ENCODE peak calls at places on chromosomes 6 and 20, in six cellular contexts. O is iris pigment epithelial cell; V is stimulated activated CD8-positive, alpha-beta memory T cell treated with anti-CD3 and anti-CD28 coated beads, Interleukin-7, amount 100 ng/mL, for 1 hour; L is HEK293T; U is CMK; K is endothelial cell. I is an unnamed sample.

GRCh38 chr6:116253505-116254296 is at the start of gene TSPYL4:
- DNase-seq in O (peak), V (peak), L (peak), U (peak), K (peak), I (no peak)

GRCh38 chr6:50899306-50899840 is 80.7 kb downstream of the TFAP2B start:
- DNase-seq in O (peak), V (no peak), L (no peak), U (no peak), K (no peak), I (no peak)

GRCh38 chr6:37182736-37183590 is 13.0 kb downstream of the PIM1 start:
- DNase-seq in O (no peak), V (peak), L (no peak), U (peak), K (no peak), I (no peak)

GRCh38 chr20:63359164-63359934 is 1.8 kb downstream of the CHRNA4 start:
- DNase-seq in O (no peak), V (no peak), L (no peak), U (no peak), K (no peak), I (no peak)

GRCh38 chr20:56828402-56828801 is 199.3 kb downstream of the TFAP2C start:
- DNase-seq in O (no peak), V (no peak), L (no peak), U (no peak), K (no peak), I (no peak)

GRCh38 chr6:10030942-10031537 is 383.8 kb downstream of the TFAP2A start:
- DNase-seq in O (peak), V (no peak), L (no peak), U (no peak), K (no peak), I (no peak)

GRCh38 chr6:105519954-105520353 is 117.1 kb upstream of the PREP start:
- DNase-seq in O (no peak), V (no peak), L (no peak), U (no peak), K (no peak), I (no peak)

GRCh38 chr20:59207235-59207634 is 43.6 kb downstream of the ZNF831 start:
- DNase-seq in O (no peak), V (no peak), L (no peak), U (no peak), K (no peak), I (no peak)

GRCh38 chr6:145685932-145686331 is 49.4 kb downstream of the EPM2A start:
- DNase-seq in O (no peak), V (no peak), L (no peak), U (no peak), K (no peak), I (no peak)

GRCh38 chr20:23005761-23006160 is 29.4 kb upstream of the SSTR4 start:
- DNase-seq in O (no peak), V (no peak), L (no peak), U (no peak), K (no peak), I (no peak)

GRCh38 chr20:19737025-19737424 is 21.0 kb upstream of the RIN2 start:
- DNase-seq in O (peak), V (no peak), L (no peak), U (no peak), K (no peak), I (no peak)

GRCh38 chr6:170186006-170186908 is 104.6 kb downstream of the DLL1 start:
- DNase-seq in O (no peak), V (no peak), L (no peak), U (no peak), K (no peak), I (no peak)

GRCh38 chr6:26205625-26206574 is 118.7 kb downstream of the HFE start:
- DNase-seq in O (peak), V (no peak), L (no peak), U (no peak), K (no peak), I (no peak)

GRCh38 chr6:56616967-56617366 is 25.7 kb downstream of the DST start:
- DNase-seq in O (no peak), V (no peak), L (no peak), U (no peak), K (no peak), I (no peak)

GRCh38 chr6:56106231-56106630 is 141.1 kb downstream of the COL21A1 start:
- DNase-seq in O (no peak), V (no peak), L (no peak), U (no peak), K (no peak), I (no peak)

GRCh38 chr6:154510144-154510905 is at the start of gene CNKSR3:
- DNase-seq in O (peak), V (no peak), L (peak), U (peak), K (peak), I (peak)

GRCh38 chr6:62283828-62284411 is 2.1 kb downstream of the KHDRBS2 start:
- DNase-seq in O (peak), V (no peak), L (no peak), U (no peak), K (peak), I (no peak)

GRCh38 chr6:131173680-131174079 is 38.4 kb downstream of the AKAP7 start:
- DNase-seq in O (peak), V (no peak), L (no peak), U (no peak), K (no peak), I (no peak)

GRCh38 chr6:119742188-119742803 is 392.7 kb upstream of the MAN1A1 start:
- DNase-seq in O (peak), V (peak), L (peak), U (peak), K (peak), I (no peak)

GRCh38 chr6:5899216-5900045 is 107.3 kb downstream of the NRN1 start:
- DNase-seq in O (no peak), V (no peak), L (no peak), U (no peak), K (no peak), I (no peak)

GRCh38 chr6:170091000-170091638 is 199.8 kb downstream of the DLL1 start:
- DNase-seq in O (no peak), V (no peak), L (no peak), U (no peak), K (no peak), I (no peak)

GRCh38 chr6:94736231-94736630 is 841.1 kb upstream of the MANEA start:
- DNase-seq in O (no peak), V (no peak), L (no peak), U (no peak), K (no peak), I (no peak)

GRCh38 chr6:88548891-88549505 is 382.9 kb upstream of the CNR1 start:
- DNase-seq in O (no peak), V (no peak), L (no peak), U (no peak), K (no peak), I (no peak)

GRCh38 chr6:26331809-26332226 is 33.2 kb upstream of the BTN3A2 start:
- DNase-seq in O (no peak), V (no peak), L (no peak), U (no peak), K (no peak), I (no peak)

GRCh38 chr6:39819676-39820075 is 27.5 kb downstream of the DAAM2 start:
- DNase-seq in O (no peak), V (no peak), L (no peak), U (no peak), K (no peak), I (no peak)

GRCh38 chr6:44630125-44631028 is 242.9 kb downstream of the CDC5L start:
- DNase-seq in O (peak), V (no peak), L (peak), U (peak), K (peak), I (no peak)

GRCh38 chr20:49979030-49979832 is 3.5 kb upstream of the SNAI1 start:
- DNase-seq in O (no peak), V (peak), L (peak), U (no peak), K (peak), I (no peak)

GRCh38 chr6:35798706-35799105 is 1.6 kb upstream of the CLPS start:
- DNase-seq in O (no peak), V (no peak), L (no peak), U (no peak), K (no peak), I (no peak)

GRCh38 chr6:47076422-47077344 is 34.6 kb upstream of the ADGRF1 start:
- DNase-seq in O (peak), V (no peak), L (no peak), U (no peak), K (no peak), I (no peak)

GRCh38 chr6:163814494-163815364 is 400.2 kb downstream of the QKI start:
- DNase-seq in O (peak), V (no peak), L (no peak), U (no peak), K (no peak), I (no peak)

GRCh38 chr6:137904822-137905617 is 38.0 kb downstream of the TNFAIP3 start:
- DNase-seq in O (peak), V (peak), L (no peak), U (no peak), K (no peak), I (no peak)

GRCh38 chr6:102677225-102677624 is 1283.7 kb downstream of the GRIK2 start:
- DNase-seq in O (no peak), V (no peak), L (no peak), U (no peak), K (no peak), I (no peak)

GRCh38 chr6:139973602-139974373 is 599.3 kb upstream of the CITED2 start:
- DNase-seq in O (peak), V (no peak), L (no peak), U (no peak), K (no peak), I (no peak)